ENCODE peak calls at places on chromosome 6, in five cellular contexts. A is spleen, E is PC-9, G is omental fat pad, N is fibroblast of mammary gland. X is an unnamed sample.
A peak's percentile ranks its signal among the peaks of the same experiment; 100 is the strongest.

GRCh38 chr6:46638650-46639049 is 14.0 kb downstream of the CYP39A1 start:
- DNase-seq in N (no peak), A (no peak), E (peak; percentile 83), G (no peak), X (peak; percentile 92)

GRCh38 chr6:169891421-169891820 is 140.0 kb downstream of the ERMARD start:
- DNase-seq in G (no peak), E (no peak), N (no peak), A (no peak), X (no peak)

GRCh38 chr6:77292564-77293546 is 170.4 kb downstream of the HTR1B start:
- DNase-seq in N (peak; percentile 64), A (no peak), E (peak; percentile 44), G (no peak), X (peak; percentile 83)

GRCh38 chr6:100283288-100283687 is 181.4 kb downstream of the SIM1 start:
- DNase-seq in G (no peak), E (peak; percentile 81), N (peak; percentile 59), A (no peak), X (peak; percentile 58)

GRCh38 chr6:38349795-38350194 is 289.9 kb downstream of the BTBD9 start:
- DNase-seq in A (no peak), N (peak; percentile 69), G (no peak), E (no peak), X (no peak)

GRCh38 chr6:8432614-8433013 is 2.7 kb downstream of the SLC35B3 start:
- DNase-seq in E (no peak), G (no peak), N (peak; percentile 29), A (no peak), X (no peak)

GRCh38 chr6:707576-708236 is 14.8 kb upstream of the EXOC2 start:
- DNase-seq in E (no peak), N (no peak), G (no peak), A (no peak), X (no peak)

GRCh38 chr6:132198040-132198439 is 203.2 kb downstream of the MOXD1 start:
- DNase-seq in A (no peak), G (no peak), N (peak; percentile 39), E (no peak), X (peak; percentile 42)

GRCh38 chr6:107488174-107488874 is 1.6 kb upstream of the SOBP start:
- DNase-seq in A (no peak), E (no peak), N (no peak), G (no peak), X (no peak)

GRCh38 chr6:19873031-19873430 is 35.9 kb downstream of the ID4 start:
- DNase-seq in G (no peak), N (peak; percentile 5), E (no peak), A (no peak), X (peak; percentile 26)

DNA sequence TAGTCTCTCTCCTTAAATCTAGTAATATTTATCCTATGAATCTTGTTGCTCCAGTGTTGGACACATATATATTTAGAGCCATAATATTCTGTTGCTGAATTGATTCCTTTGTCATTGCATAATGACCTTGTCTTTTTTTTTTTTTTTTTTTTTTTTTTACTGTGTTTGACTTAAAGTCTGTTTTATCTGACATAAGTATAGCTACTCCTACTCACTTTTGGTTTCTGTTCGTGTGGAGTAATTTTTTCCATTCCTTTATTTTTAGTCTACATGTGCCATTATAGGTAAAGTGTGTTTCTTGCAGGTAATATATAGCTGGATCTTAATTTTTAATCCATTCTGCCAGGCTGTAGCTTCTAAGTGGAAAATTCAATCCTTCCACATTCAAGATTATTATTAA is 166.5 kb downstream of the GMDS start:
- DNase-seq in G (no peak), E (no peak), A (no peak), N (no peak), X (no peak)
- TF ChIP-seq CTCF in G (no peak), E (no peak), A (no peak), N (no peak), X (no peak)

GRCh38 chr6:41093729-41094128 is 21.0 kb downstream of the NFYA start:
- DNase-seq in G (no peak), A (no peak), N (peak; percentile 25), E (no peak), X (no peak)

GRCh38 chr6:41088451-41088850 is 15.7 kb downstream of the NFYA start:
- DNase-seq in A (no peak), G (no peak), E (no peak), N (no peak), X (no peak)

GRCh38 chr6:41090841-41091761 is 18.3 kb downstream of the NFYA start:
- DNase-seq in E (no peak), G (no peak), N (no peak), A (no peak), X (no peak)

GRCh38 chr6:41097467-41098090 is 24.8 kb downstream of the NFYA start:
- DNase-seq in G (no peak), A (no peak), E (no peak), N (no peak), X (no peak)

GRCh38 chr6:41092421-41093140 is 19.8 kb downstream of the NFYA start:
- DNase-seq in A (no peak), E (no peak), G (no peak), N (peak; percentile 44), X (peak; percentile 37)
- TF ChIP-seq CTCF in A (no peak), E (peak; percentile 55), G (no peak), N (peak; percentile 41), X (peak; percentile 29)

DNA sequence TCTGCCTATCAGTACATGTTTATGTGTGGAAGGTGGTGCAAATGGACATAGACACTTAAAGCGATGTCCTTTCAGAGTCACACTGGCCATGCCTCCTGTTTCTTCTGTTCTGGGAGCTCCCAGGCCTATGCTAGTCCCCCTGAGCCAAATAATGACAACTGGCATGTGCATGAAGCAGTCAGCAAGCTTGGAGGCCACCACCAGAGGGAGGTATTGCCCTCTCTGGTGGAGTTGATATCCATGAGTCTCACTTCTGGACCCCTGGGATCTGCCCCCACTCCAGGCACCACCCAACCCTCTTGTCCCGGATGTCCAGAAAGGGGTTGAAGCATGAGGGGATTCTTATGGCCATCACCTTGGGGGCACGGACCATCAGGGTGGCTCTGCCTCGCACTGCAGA is 172.2 kb downstream of the AIG1 start:
- DNase-seq in G (no peak), N (peak; percentile 54), E (no peak), A (no peak), X (peak; percentile 70)
- TF ChIP-seq CTCF in G (no peak), N (peak; percentile 68), E (peak; percentile 78), A (peak; percentile 15), X (peak; percentile 55)

GRCh38 chr6:43299338-43300293 is 1.6 kb downstream of the SLC22A7 start:
- DNase-seq in N (no peak), E (no peak), A (no peak), G (no peak), X (no peak)
- TF ChIP-seq CTCF in N (no peak), E (no peak), A (no peak), G (no peak), X (no peak)

GRCh38 chr6:129890164-129890563 is 29.0 kb upstream of the TMEM244 start:
- DNase-seq in A (no peak), N (peak; percentile 91), G (no peak), E (no peak), X (peak; percentile 34)

GRCh38 chr6:129895692-129896091 is 34.6 kb upstream of the TMEM244 start:
- DNase-seq in A (no peak), N (peak; percentile 49), G (no peak), E (no peak), X (no peak)

GRCh38 chr6:129894904-129895303 is 33.8 kb upstream of the TMEM244 start:
- DNase-seq in A (no peak), G (no peak), E (no peak), N (peak; percentile 72), X (no peak)

GRCh38 chr6:129890701-129891100 is 29.6 kb upstream of the TMEM244 start:
- DNase-seq in N (peak; percentile 62), G (no peak), E (no peak), A (no peak), X (no peak)

DNA sequence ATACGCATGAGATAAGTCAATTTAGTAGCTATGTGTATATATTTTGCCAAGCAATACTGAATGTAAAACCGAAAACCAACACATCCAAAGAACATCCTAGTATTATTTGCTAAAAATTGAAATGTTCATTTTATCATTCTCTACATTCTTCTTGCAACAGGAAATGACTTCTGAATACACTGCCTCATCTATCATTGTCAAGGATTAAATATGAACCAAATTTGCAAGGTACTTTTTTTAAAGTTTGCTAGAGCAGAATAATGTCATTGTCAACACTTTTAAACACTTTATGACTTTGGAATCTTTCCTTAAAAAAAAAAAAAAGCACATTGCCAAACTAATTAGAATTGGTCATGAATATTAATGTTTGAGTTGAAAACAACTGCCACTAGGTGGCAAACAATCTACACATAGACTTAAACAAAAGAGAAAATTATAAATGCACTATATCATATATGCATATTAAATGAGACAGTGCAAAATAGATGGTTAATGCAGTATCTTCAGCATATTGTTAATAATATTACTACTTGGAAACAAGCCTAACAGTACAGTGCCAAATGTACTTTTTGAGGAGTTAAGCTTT is 32.5 kb upstream of the TMEM244 start:
- DNase-seq in A (no peak), N (peak; percentile 66), E (no peak), G (no peak), X (peak; percentile 47)
- TF ChIP-seq CTCF in A (peak; percentile 16), N (peak; percentile 41), E (peak; percentile 75), G (no peak), X (peak; percentile 52)

DNA sequence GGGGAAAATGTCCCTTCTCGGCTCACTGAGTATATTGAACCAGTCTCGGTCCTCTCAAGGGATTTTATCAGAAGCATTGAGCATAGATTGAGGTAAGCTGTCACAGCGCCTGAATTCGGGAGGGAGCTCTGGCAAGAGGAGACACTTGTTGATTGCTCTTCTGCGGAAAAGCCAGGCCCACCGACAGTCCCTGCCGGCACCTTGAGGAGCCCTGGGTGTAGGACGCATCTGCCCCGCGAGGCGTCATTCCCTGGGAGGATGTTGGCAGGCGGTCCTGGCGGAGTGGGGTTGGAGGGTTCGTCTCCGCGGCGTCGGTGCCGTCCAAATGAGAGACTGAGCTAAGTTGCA is 829 bp downstream of the FBXO9 start:
- DNase-seq in A (peak; percentile 89), N (peak; percentile 41), E (no peak), G (no peak), X (peak; percentile 35)
- TF ChIP-seq CTCF in A (no peak), N (no peak), E (no peak), G (no peak), X (no peak)

GRCh38 chr6:144476286-144476685 is 191.2 kb downstream of the UTRN start:
- DNase-seq in N (no peak), A (no peak), G (no peak), E (no peak), X (no peak)

GRCh38 chr6:144477396-144477795 is 192.3 kb downstream of the UTRN start:
- DNase-seq in G (no peak), E (no peak), A (no peak), N (peak; percentile 45), X (no peak)

GRCh38 chr6:144478487-144478886 is 193.4 kb downstream of the UTRN start:
- DNase-seq in A (no peak), E (no peak), N (peak; percentile 19), G (no peak), X (no peak)

GRCh38 chr6:144479991-144480390 is 194.9 kb downstream of the UTRN start:
- DNase-seq in N (no peak), E (no peak), G (no peak), A (no peak), X (no peak)

GRCh38 chr6:144477841-144478240 is 192.7 kb downstream of the UTRN start:
- DNase-seq in N (no peak), E (no peak), G (no peak), A (no peak), X (no peak)
- TF ChIP-seq CTCF in N (no peak), E (no peak), G (no peak), A (no peak), X (no peak)

DNA sequence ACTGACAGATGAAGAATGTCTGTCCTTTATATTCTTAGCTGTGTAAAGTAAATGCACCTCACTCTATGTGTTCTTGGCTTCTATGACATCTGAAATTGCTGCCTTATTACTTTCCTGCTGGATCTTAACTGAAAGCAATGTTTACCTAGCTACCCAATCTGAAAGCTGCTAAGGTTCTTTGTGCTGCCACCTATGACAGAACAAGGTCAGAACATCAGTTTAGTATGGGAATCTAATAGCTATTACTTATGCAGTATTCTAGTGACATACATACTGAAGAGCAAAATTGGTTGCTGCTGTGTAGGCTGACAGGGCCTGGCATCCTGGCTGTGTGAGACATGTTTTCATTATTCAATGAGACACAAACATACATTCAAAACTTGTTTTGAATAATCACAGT is 444.0 kb downstream of the KHDRBS2 start:
- DNase-seq in A (no peak), G (no peak), E (no peak), N (no peak), X (no peak)
- TF ChIP-seq CTCF in A (no peak), G (no peak), E (no peak), N (no peak), X (no peak)